ENCODE peak calls at places on chromosomes 13 and 19, in seven cellular contexts. I is WTC11, E is HEK293T, Z is HepG2, C is HCT116, D is H1, S is GM12878. P is an unnamed sample.

GRCh38 chr13:94656766-94657165 is 55.1 kb downstream of the GPR180 start:
- DNase-seq in I (no peak), E (no peak), Z (no peak), C (no peak), D (no peak), S (peak; percentile 12), P (peak; percentile 36)

GRCh38 chr19:1270168-1270853 is 1.2 kb downstream of the CIRBP start:
- DNase-seq in I (no peak), E (no peak), Z (no peak), C (no peak), D (no peak), S (no peak), P (no peak)

GRCh38 chr13:62663767-62664166 is 1248.1 kb upstream of the PCDH20 start:
- DNase-seq in I (no peak), E (no peak), Z (no peak), C (no peak), D (no peak), S (no peak), P (no peak)

GRCh38 chr19:52391135-52391534 is 6.5 kb upstream of the ZNF528 start:
- DNase-seq in I (peak; percentile 24), E (no peak), Z (no peak), C (no peak), D (no peak), S (no peak), P (peak; percentile 9)

GRCh38 chr13:98466634-98467236 is 110.2 kb downstream of the STK24 start:
- DNase-seq in I (peak; percentile 87), E (peak; percentile 65), Z (peak; percentile 43), C (no peak), D (no peak), S (no peak), P (peak; percentile 58)

GRCh38 chr19:6087074-6087506 is 23.2 kb downstream of the RFX2 start:
- DNase-seq in I (no peak), E (no peak), Z (peak; percentile 75), C (no peak), D (no peak), S (peak; percentile 40), P (peak; percentile 41)

GRCh38 chr13:113854238-113855011 is 9.5 kb downstream of the GAS6 start:
- DNase-seq in I (no peak), E (no peak), Z (no peak), C (no peak), D (no peak), S (no peak), P (no peak)

GRCh38 chr19:408441-409005 is 424 bp downstream of the C2CD4C start:
- DNase-seq in I (no peak), E (no peak), Z (no peak), C (no peak), D (no peak), S (no peak), P (peak; percentile 79)

GRCh38 chr13:94389544-94390351 is 89.7 kb downstream of the DCT start:
- DNase-seq in I (no peak), E (peak; percentile 79), Z (no peak), C (no peak), D (no peak), S (no peak), P (peak; percentile 26)

GRCh38 chr19:30688696-30689095 is 316.5 kb downstream of the ZNF536 start:
- DNase-seq in I (no peak), E (no peak), Z (no peak), C (no peak), D (no peak), S (no peak), P (no peak)

GRCh38 chr19:57587529-57587928 is 3.6 kb downstream of the ZIK1 start:
- DNase-seq in I (no peak), E (no peak), Z (no peak), C (no peak), D (no peak), S (no peak), P (no peak)

GRCh38 chr13:46743191-46743590 is 53.8 kb downstream of the ESD start:
- DNase-seq in I (no peak), E (no peak), Z (no peak), C (no peak), D (no peak), S (no peak), P (no peak)

GRCh38 chr19:18651738-18652137 is 14.9 kb downstream of the KLHL26 start:
- DNase-seq in I (no peak), E (no peak), Z (no peak), C (no peak), D (no peak), S (no peak), P (no peak)

GRCh38 chr13:29520671-29521070 is 74.8 kb downstream of the SLC7A1 start:
- DNase-seq in I (no peak), E (no peak), Z (no peak), C (no peak), D (no peak), S (no peak), P (no peak)

GRCh38 chr19:38838208-38838985 is 6.8 kb upstream of the ECH1 start:
- DNase-seq in I (no peak), E (no peak), Z (no peak), C (peak; percentile 46), D (no peak), S (no peak), P (peak; percentile 10)

GRCh38 chr13:40980466-40980865 is 38.6 kb downstream of the ELF1 start:
- DNase-seq in I (no peak), E (no peak), Z (no peak), C (no peak), D (no peak), S (no peak), P (no peak)

GRCh38 chr13:93244918-93245280 is 18.3 kb downstream of the GPC6 start:
- DNase-seq in I (no peak), E (no peak), Z (no peak), C (no peak), D (no peak), S (no peak), P (no peak)

GRCh38 chr19:33726756-33727155 is 69.9 kb upstream of the KCTD15 start:
- DNase-seq in I (no peak), E (no peak), Z (no peak), C (no peak), D (no peak), S (no peak), P (no peak)

GRCh38 chr19:18683955-18684641 is 618 bp downstream of the CRTC1 start:
- DNase-seq in I (no peak), E (no peak), Z (no peak), C (no peak), D (no peak), S (no peak), P (no peak)

GRCh38 chr19:9885077-9885552 is 50.0 kb downstream of the PIN1 start:
- DNase-seq in I (no peak), E (peak; percentile 45), Z (no peak), C (no peak), D (no peak), S (no peak), P (no peak)

GRCh38 chr19:49301165-49301865 is 23.7 kb downstream of the SLC6A16 start:
- DNase-seq in I (peak; percentile 93), E (peak; percentile 90), Z (peak; percentile 23), C (peak; percentile 48), D (peak; percentile 50), S (peak; percentile 40), P (peak; percentile 87)

GRCh38 chr19:33705860-33706259 is 84.1 kb downstream of the CHST8 start:
- DNase-seq in I (no peak), E (no peak), Z (no peak), C (no peak), D (no peak), S (no peak), P (no peak)

GRCh38 chr19:53579518-53579917 is 41.6 kb downstream of the ZNF331 start:
- DNase-seq in I (no peak), E (no peak), Z (no peak), C (no peak), D (no peak), S (no peak), P (no peak)

GRCh38 chr13:30832845-30833332 is 73.2 kb upstream of the MEDAG start:
- DNase-seq in I (peak; percentile 37), E (peak; percentile 84), Z (peak; percentile 97), C (peak; percentile 95), D (peak; percentile 9), S (no peak), P (peak; percentile 19)
- TF ChIP-seq SP1 in I (no peak), E (no peak), Z (no peak), C (no peak), D (no peak), S (no peak), P (no peak)

GRCh38 chr13:44786724-44787123 is 202.5 kb downstream of the NUFIP1 start:
- DNase-seq in I (no peak), E (no peak), Z (no peak), C (no peak), D (no peak), S (no peak), P (no peak)
- TF ChIP-seq SP1 in I (no peak), E (no peak), Z (no peak), C (no peak), D (no peak), S (no peak), P (no peak)

GRCh38 chr19:42376177-42376555 is 13.9 kb downstream of the CNFN start:
- DNase-seq in I (no peak), E (no peak), Z (no peak), C (no peak), D (no peak), S (no peak), P (no peak)
- TF ChIP-seq SP1 in I (no peak), E (no peak), Z (no peak), C (no peak), D (no peak), S (no peak), P (no peak)

GRCh38 chr19:2690856-2691255 is 11.6 kb downstream of the GNG7 start:
- DNase-seq in I (no peak), E (no peak), Z (no peak), C (no peak), D (no peak), S (no peak), P (no peak)
- TF ChIP-seq SP1 in I (no peak), E (no peak), Z (no peak), C (no peak), D (no peak), S (no peak), P (no peak)